ENCODE peak calls at places on chromosomes 3 and 15, in ten cellular contexts. Z, S, W, B, V, T, Q, R, I and E are unnamed samples. For H3K4me1, the result is how much of the 10 kb centered on the place peaks cover.

GRCh38 chr3:32420138-32420981 is 28.7 kb downstream of the CMTM7 start:
- DNase-seq in B (no peak), Z (no peak), W (peak), Q (no peak), R (peak), I (peak), V (no peak), T (no peak), S (no peak), E (no peak)

GRCh38 chr15:59931642-59932296 is 72.3 kb upstream of the FOXB1 start:
- DNase-seq in V (no peak), B (no peak), R (no peak), Z (no peak), I (no peak), S (no peak), W (no peak), Q (peak), T (no peak), E (no peak)

GRCh38 chr3:110243081-110243480 is 828.5 kb upstream of the NECTIN3 start:
- DNase-seq in T (no peak), V (no peak), R (no peak), B (no peak), Z (no peak), W (no peak), S (no peak), I (no peak), Q (no peak), E (no peak)

GRCh38 chr15:62087671-62088360 is 21.0 kb downstream of the C2CD4A start:
- DNase-seq in B (no peak), T (no peak), W (no peak), V (no peak), Q (no peak), R (peak), I (peak), Z (no peak), S (no peak), E (no peak)

GRCh38 chr3:151770941-151771340 is 37.2 kb downstream of the AADACL2 start:
- DNase-seq in T (no peak), Z (peak), B (peak), I (peak), R (peak), V (no peak), S (no peak), Q (peak), W (peak), E (no peak)

GRCh38 chr3:157311633-157312365 is 124.9 kb upstream of the PTX3 start:
- DNase-seq in T (no peak), V (no peak), S (no peak), B (no peak), Q (no peak), I (peak), W (no peak), Z (no peak), R (no peak), E (no peak)

GRCh38 chr3:31755911-31756658 is 223.4 kb downstream of the STT3B start:
- DNase-seq in T (no peak), I (peak), V (no peak), Z (no peak), W (no peak), Q (no peak), R (no peak), B (peak), S (no peak), E (no peak)

GRCh38 chr3:45659661-45660566 is 29.3 kb upstream of the SACM1L start:
- DNase-seq in V (no peak), W (peak), Z (peak), R (peak), S (peak), B (peak), I (peak), T (no peak), Q (no peak), E (peak)

GRCh38 chr3:149095487-149095886 is 9.2 kb upstream of the HLTF start:
- DNase-seq in V (no peak), W (no peak), Q (no peak), B (no peak), I (no peak), S (no peak), Z (no peak), R (no peak), T (no peak), E (no peak)

GRCh38 chr15:93087825-93088199 is 1.2 kb downstream of the RGMA start:
- DNase-seq in W (peak), T (peak), V (no peak), S (peak), Z (peak), I (peak), Q (no peak), R (peak), B (peak), E (peak)

GRCh38 chr15:57146394-57147140 is 228.1 kb downstream of the TCF12 start:
- DNase-seq in S (no peak), T (no peak), I (peak), W (peak), V (no peak), Q (no peak), R (no peak), Z (no peak), B (no peak), E (no peak)

GRCh38 chr3:11600501-11601282 is 43.0 kb downstream of the VGLL4 start:
- DNase-seq in B (peak), W (peak), Q (no peak), R (peak), T (no peak), Z (peak), V (peak), I (peak), S (peak), E (peak)
- H3K4me1 ChIP-seq in B (under half), W (under half), Q (under half), R (under half), T (half or more), Z (under half), V (half or more), I (under half), S (half or more), E (half or more)

GRCh38 chr3:38313685-38314084 is 31.6 kb downstream of the SLC22A14 start:
- DNase-seq in R (no peak), B (no peak), W (no peak), I (no peak), S (no peak), T (no peak), Q (peak), V (no peak), Z (no peak), E (no peak)
- TF ChIP-seq CTCF in R (no peak), B (no peak), W (no peak), I (no peak), S (no peak), T (no peak), Q (no peak), V (no peak), Z (no peak), E (no peak)

DNA sequence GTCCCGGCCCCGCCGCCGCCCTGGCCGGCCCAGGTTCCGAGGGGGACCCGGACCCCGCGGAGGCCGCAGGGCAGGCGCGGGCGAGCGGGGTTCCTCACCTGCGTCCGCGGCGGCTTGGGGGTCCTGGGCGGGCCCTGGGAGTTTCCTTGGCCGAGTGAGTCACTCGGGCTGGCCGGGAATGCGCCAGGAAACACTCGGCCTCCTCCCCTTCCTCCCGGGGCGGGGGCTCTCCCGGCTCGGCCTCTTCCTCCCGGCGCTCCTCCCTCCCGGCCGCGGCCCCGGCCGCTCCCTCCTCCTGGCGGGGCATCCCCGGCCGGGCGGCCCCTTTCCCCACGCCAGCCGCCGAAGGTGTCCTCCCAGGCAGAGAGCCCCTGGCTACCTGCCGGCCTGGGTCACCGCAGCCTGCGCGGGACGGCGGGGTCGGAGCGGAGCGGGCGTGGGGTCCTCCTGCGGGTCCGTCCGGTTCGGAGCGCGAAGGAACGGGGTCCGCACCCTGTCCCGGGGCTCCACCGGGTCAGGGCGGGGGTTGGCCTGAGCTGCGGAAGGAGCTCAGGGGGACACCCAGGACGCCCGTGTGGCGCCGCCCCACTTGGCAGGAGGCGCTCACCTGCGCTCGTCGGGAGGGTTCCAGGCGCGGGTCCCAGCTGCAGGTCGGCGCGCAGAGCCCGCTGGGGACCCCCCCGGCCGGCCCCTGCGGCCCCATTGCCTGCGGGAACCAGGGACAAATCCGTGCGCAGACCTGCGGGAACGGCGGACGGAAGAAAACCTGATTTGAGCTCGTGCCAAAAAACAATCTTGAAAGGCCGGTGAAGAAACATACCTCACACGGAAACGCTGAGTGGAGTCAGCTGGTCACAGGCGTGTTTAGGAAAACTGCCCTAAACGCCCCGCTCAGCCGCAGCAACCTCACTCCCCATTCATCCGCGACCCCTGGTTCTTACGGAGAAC is at the start of gene CYFIP1:
- DNase-seq in I (peak), Z (peak), T (no peak), S (peak), R (peak), Q (peak), W (peak), V (peak), B (peak), E (peak)
- TF ChIP-seq POLR2A in I (peak), Z (no peak), T (peak), S (peak), R (peak), Q (no peak), W (peak), V (no peak), B (peak), E (peak)

GRCh38 chr3:119641416-119641815 is 19.0 kb downstream of the POPDC2 start:
- DNase-seq in B (no peak), V (no peak), S (no peak), R (no peak), Z (no peak), I (no peak), T (no peak), W (no peak), Q (no peak), E (no peak)
- H3K4me1 ChIP-seq in B (under half), V (under half), S (under half), R (under half), Z (half or more), I (under half), T (under half), W (under half), Q (under half), E (half or more)

GRCh38 chr15:27237319-27237939 is 266.4 kb downstream of the GABRG3 start:
- DNase-seq in Q (no peak), Z (no peak), I (no peak), B (no peak), T (no peak), W (no peak), V (no peak), S (no peak), R (no peak), E (no peak)

GRCh38 chr15:27234593-27234992 is 263.6 kb downstream of the GABRG3 start:
- DNase-seq in Z (no peak), V (no peak), R (no peak), I (no peak), B (no peak), T (no peak), Q (no peak), W (no peak), S (no peak), E (no peak)

GRCh38 chr15:27235161-27235560 is 264.2 kb downstream of the GABRG3 start:
- DNase-seq in T (no peak), R (no peak), B (no peak), Z (no peak), W (no peak), V (no peak), I (no peak), Q (no peak), S (no peak), E (no peak)

GRCh38 chr15:27235689-27236088 is 264.7 kb downstream of the GABRG3 start:
- DNase-seq in Z (no peak), S (no peak), B (no peak), W (no peak), Q (no peak), T (no peak), R (no peak), I (no peak), V (no peak), E (no peak)

DNA sequence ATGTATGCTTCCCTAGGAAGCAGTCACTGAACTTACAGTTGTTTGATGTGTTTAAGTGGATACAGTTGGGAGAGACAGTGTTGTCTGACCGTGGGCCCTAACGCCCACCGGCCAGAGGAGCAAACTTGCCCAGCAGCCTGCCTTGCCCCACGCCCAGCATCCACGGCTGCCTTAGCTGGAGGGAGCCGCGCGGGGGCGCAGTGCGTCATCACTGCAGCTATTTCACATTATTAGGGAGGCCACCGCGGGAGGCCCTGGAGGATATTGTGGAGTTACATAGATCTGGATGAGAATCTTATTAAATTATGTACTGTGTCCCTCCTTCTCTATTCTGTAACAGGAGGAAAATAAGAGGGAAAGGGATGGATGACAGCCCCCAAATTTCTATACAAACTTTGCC is 267.2 kb downstream of the GABRG3 start:
- DNase-seq in I (no peak), B (no peak), W (no peak), R (no peak), V (no peak), Q (no peak), T (no peak), S (no peak), Z (no peak), E (no peak)
- TF ChIP-seq CTCF in I (no peak), B (no peak), W (peak), R (no peak), V (no peak), Q (no peak), T (no peak), S (no peak), Z (no peak), E (no peak)

GRCh38 chr15:32721594-32721993 is 3.8 kb downstream of the GREM1 start:
- DNase-seq in B (no peak), Z (no peak), Q (no peak), V (no peak), I (no peak), S (no peak), W (no peak), R (no peak), T (no peak), E (no peak)
- TF ChIP-seq POLR2A in B (no peak), Z (no peak), Q (no peak), V (no peak), I (no peak), S (no peak), W (no peak), R (no peak), T (no peak), E (no peak)

GRCh38 chr15:89118481-89118989 is 30.3 kb downstream of the ABHD2 start:
- DNase-seq in Z (no peak), R (no peak), W (no peak), Q (no peak), T (no peak), B (no peak), V (no peak), S (no peak), I (peak), E (no peak)
- H3K4me1 ChIP-seq in Z (half or more), R (half or more), W (half or more), Q (under half), T (half or more), B (half or more), V (half or more), S (half or more), I (under half), E (under half)

GRCh38 chr15:48565560-48566482 is 79.7 kb downstream of the FBN1 start:
- DNase-seq in R (no peak), W (no peak), T (no peak), S (no peak), B (no peak), V (no peak), I (peak), Q (no peak), Z (no peak), E (no peak)
- TF ChIP-seq CTCF in R (no peak), W (no peak), T (no peak), S (no peak), B (no peak), V (no peak), I (no peak), Q (no peak), Z (no peak), E (no peak)

DNA sequence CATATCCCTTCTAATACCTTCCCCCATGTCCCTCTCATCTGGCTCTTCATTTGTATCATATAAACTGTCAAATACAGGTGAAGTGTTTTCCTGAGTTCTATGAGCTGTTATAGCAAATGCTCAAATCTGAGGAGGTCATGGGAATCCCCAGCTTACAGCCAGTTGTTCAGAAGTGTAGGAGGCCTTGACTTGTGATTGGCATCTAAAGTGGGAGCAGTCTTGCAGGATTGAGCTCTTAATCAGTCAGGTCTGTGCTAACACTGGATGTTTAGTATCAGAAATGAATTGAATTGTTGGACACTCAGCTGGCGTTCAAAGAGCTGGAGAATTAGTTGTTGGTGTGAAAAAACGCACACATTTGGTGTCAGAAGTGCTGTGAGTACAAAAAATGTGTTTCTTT is 64.9 kb downstream of the IFT57 start:
- DNase-seq in T (no peak), I (no peak), W (no peak), V (no peak), B (no peak), R (no peak), S (no peak), Q (no peak), Z (no peak), E (no peak)
- TF ChIP-seq POLR2A in T (no peak), I (no peak), W (no peak), V (no peak), B (no peak), R (no peak), S (no peak), Q (no peak), Z (no peak), E (no peak)